ENCODE peak calls at places on chromosomes 16 and 17, in seven cellular contexts. B, F, Q, X, W, H and M are unnamed samples.

GRCh38 chr17:17724307-17724921 is 43.2 kb downstream of the RAI1 start:
- DNase-seq in H (no peak), F (no peak), B (peak), Q (no peak), X (no peak), W (no peak), M (no peak)

GRCh38 chr17:28327709-28328108 is 7.6 kb downstream of the IFT20 start:
- DNase-seq in W (no peak), X (peak), B (no peak), H (no peak), F (no peak), Q (no peak), M (no peak)

GRCh38 chr17:45672301-45672700 is 111.8 kb upstream of the CRHR1 start:
- DNase-seq in X (no peak), Q (no peak), F (no peak), B (no peak), W (no peak), H (no peak), M (no peak)

GRCh38 chr16:5045499-5046115 is 11.9 kb upstream of the NAGPA start:
- DNase-seq in X (no peak), B (no peak), H (no peak), W (no peak), Q (no peak), F (no peak), M (no peak)

GRCh38 chr16:78122774-78123315 is 23.4 kb downstream of the WWOX start:
- DNase-seq in B (peak), Q (peak), F (no peak), X (peak), W (no peak), H (no peak), M (no peak)

GRCh38 chr17:32491371-32492280 is 4.8 kb downstream of the CDK5R1 start:
- DNase-seq in B (no peak), W (no peak), F (peak), X (no peak), H (no peak), Q (no peak), M (no peak)

GRCh38 chr16:67842509-67843342 is 606 bp downstream of the THAP11 start:
- DNase-seq in W (peak), F (peak), X (peak), B (peak), Q (peak), H (peak), M (no peak)

GRCh38 chr17:3710951-3711383 is 12.7 kb upstream of the HASPIN start:
- DNase-seq in B (no peak), W (peak), H (no peak), F (peak), Q (peak), X (peak), M (no peak)

GRCh38 chr17:9932481-9932880 is 27.4 kb upstream of the RCVRN start:
- DNase-seq in H (no peak), X (no peak), F (no peak), B (no peak), W (no peak), Q (no peak), M (no peak)

GRCh38 chr17:68301438-68301959 is 10.2 kb downstream of the ARSG start:
- DNase-seq in B (no peak), F (no peak), X (no peak), W (no peak), H (no peak), Q (no peak), M (no peak)

GRCh38 chr16:14181371-14182050 is 110.4 kb downstream of the MRTFB start:
- DNase-seq in W (no peak), H (no peak), B (no peak), F (no peak), X (no peak), Q (no peak), M (no peak)